ENCODE peak calls at places on chromosomes 2 and 18, in six cellular contexts. C, W, X, J, P and L are unnamed samples.

GRCh38 chr2:130755234-130756040 is at the start of gene AMER3:
- DNase-seq in C (no peak), W (no peak), X (no peak), J (no peak), P (no peak), L (no peak)

GRCh38 chr2:11830708-11831301 is 84.4 kb downstream of the LPIN1 start:
- DNase-seq in X (no peak), C (no peak), P (no peak), J (no peak), W (no peak), L (no peak)

GRCh38 chr18:55076643-55077218 is 117.5 kb upstream of the CCDC68 start:
- DNase-seq in X (no peak), C (no peak), W (no peak), P (no peak), J (no peak), L (no peak)

GRCh38 chr2:74593826-74594467 is 39.4 kb downstream of the DOK1 start:
- DNase-seq in P (no peak), W (no peak), X (no peak), C (no peak), J (no peak), L (no peak)

GRCh38 chr2:218400167-218400929 is 680 bp downstream of the CTDSP1 start:
- DNase-seq in X (peak), P (peak), C (peak), J (no peak), W (no peak), L (no peak)

GRCh38 chr2:112916625-112917024 is 5.7 kb downstream of the IL37 start:
- DNase-seq in P (no peak), C (no peak), X (no peak), J (no peak), W (no peak), L (no peak)

GRCh38 chr2:203122317-203122998 is 107.8 kb downstream of the NBEAL1 start:
- DNase-seq in W (no peak), J (no peak), C (no peak), X (no peak), P (no peak), L (no peak)

GRCh38 chr18:64219511-64219910 is 70.6 kb upstream of the LINC00305 start:
- DNase-seq in W (no peak), P (no peak), X (no peak), J (no peak), C (no peak), L (no peak)

GRCh38 chr2:64354857-64355680 is 98.9 kb upstream of the LGALSL start:
- DNase-seq in J (no peak), W (peak), P (no peak), X (no peak), C (no peak), L (peak)

GRCh38 chr2:26555246-26556133 is 77.6 kb upstream of the OTOF start:
- DNase-seq in X (no peak), P (peak), C (peak), W (no peak), J (no peak), L (no peak)

GRCh38 chr2:102114851-102115497 is 27.6 kb upstream of the IL1R1 start:
- DNase-seq in X (no peak), J (no peak), P (no peak), W (peak), C (no peak), L (no peak)

GRCh38 chr2:225471039-225471438 is 71.5 kb downstream of the NYAP2 start:
- DNase-seq in W (no peak), J (no peak), C (no peak), P (no peak), X (no peak), L (no peak)

GRCh38 chr18:13641551-13642439 is 84.6 kb downstream of the FAM210A start:
- DNase-seq in X (peak), C (no peak), J (no peak), P (no peak), W (no peak), L (no peak)

GRCh38 chr2:108128226-108128786 is 111.5 kb upstream of the SULT1C3 start:
- DNase-seq in P (no peak), C (no peak), J (no peak), X (no peak), W (no peak), L (no peak)

GRCh38 chr2:99810241-99810640 is 320.4 kb upstream of the REV1 start:
- DNase-seq in W (no peak), J (no peak), P (no peak), X (no peak), C (no peak), L (no peak)

GRCh38 chr2:198157314-198157713 is 352.9 kb downstream of the PLCL1 start:
- DNase-seq in W (no peak), P (no peak), C (no peak), J (no peak), X (no peak), L (no peak)

GRCh38 chr2:73092146-73092783 is 20.5 kb downstream of the RAB11FIP5 start:
- DNase-seq in X (no peak), P (no peak), W (no peak), C (no peak), J (no peak), L (no peak)

GRCh38 chr2:53227535-53227934 is 540.1 kb upstream of the CHAC2 start:
- DNase-seq in X (no peak), C (no peak), W (no peak), P (no peak), J (no peak), L (no peak)

GRCh38 chr2:10337449-10337848 is 34.7 kb downstream of the HPCAL1 start:
- DNase-seq in C (no peak), W (no peak), P (no peak), J (no peak), X (no peak), L (no peak)

GRCh38 chr2:138433995-138434991 is 67.3 kb upstream of the SPOPL start:
- DNase-seq in W (no peak), J (no peak), C (no peak), X (no peak), P (no peak), L (no peak)

GRCh38 chr18:10518595-10519273 is 7.1 kb upstream of the NAPG start:
- DNase-seq in J (no peak), P (peak), X (peak), W (no peak), C (peak), L (no peak)

GRCh38 chr2:118865106-118865505 is 17.7 kb upstream of the EN1 start:
- DNase-seq in W (no peak), J (peak), C (no peak), P (peak), X (peak), L (peak)

GRCh38 chr2:208584387-208584965 is 177.9 kb downstream of the PTH2R start:
- DNase-seq in W (no peak), J (no peak), P (no peak), X (no peak), C (no peak), L (no peak)

GRCh38 chr2:19038096-19039015 is 320.1 kb downstream of the OSR1 start:
- DNase-seq in P (no peak), C (no peak), J (peak), X (no peak), W (peak), L (no peak)

GRCh38 chr2:148877403-148877740 is 2.3 kb downstream of the KIF5C start:
- DNase-seq in P (no peak), X (no peak), C (no peak), J (no peak), W (no peak), L (no peak)

GRCh38 chr2:53302455-53302854 is 465.1 kb upstream of the CHAC2 start:
- DNase-seq in W (no peak), X (no peak), P (no peak), J (no peak), C (no peak), L (no peak)

GRCh38 chr2:239288237-239288636 is 112.6 kb downstream of the HDAC4 start:
- DNase-seq in C (no peak), J (no peak), X (no peak), W (no peak), P (no peak), L (no peak)

GRCh38 chr2:27281855-27282559 is at the start of gene TRIM54:
- DNase-seq in C (no peak), P (no peak), J (no peak), X (peak), W (no peak), L (no peak)

GRCh38 chr2:55957142-55957541 is 33.6 kb upstream of the EFEMP1 start:
- DNase-seq in W (no peak), J (no peak), X (no peak), C (no peak), P (no peak), L (no peak)

GRCh38 chr2:204110250-204111183 is 174.0 kb downstream of the ICOS start:
- DNase-seq in J (peak), W (no peak), C (no peak), X (no peak), P (no peak), L (peak)

GRCh38 chr18:36744261-36744876 is 84.4 kb downstream of the TPGS2 start:
- DNase-seq in X (no peak), J (no peak), W (no peak), P (no peak), C (no peak), L (peak)

GRCh38 chr2:231883468-231883881 is 42.7 kb downstream of the NPPC start:
- DNase-seq in W (no peak), X (no peak), P (no peak), J (peak), C (no peak), L (no peak)

GRCh38 chr18:80065705-80066104 is 31.5 kb downstream of the RBFA start:
- DNase-seq in J (no peak), C (no peak), X (no peak), W (no peak), P (no peak), L (no peak)

GRCh38 chr2:181778621-181779195 is 98.4 kb upstream of the NEUROD1 start:
- DNase-seq in C (no peak), J (no peak), X (no peak), W (no peak), P (no peak), L (no peak)

GRCh38 chr2:9310390-9310789 is 103.8 kb downstream of the ASAP2 start:
- DNase-seq in J (peak), W (peak), X (peak), C (peak), P (no peak), L (peak)

GRCh38 chr2:68359889-68360288 is 5.2 kb upstream of the PLEK start:
- DNase-seq in P (no peak), W (no peak), C (no peak), X (no peak), J (no peak), L (no peak)
- TF ChIP-seq CTCF in P (no peak), W (peak), C (no peak), X (no peak), J (peak), L (peak)

DNA sequence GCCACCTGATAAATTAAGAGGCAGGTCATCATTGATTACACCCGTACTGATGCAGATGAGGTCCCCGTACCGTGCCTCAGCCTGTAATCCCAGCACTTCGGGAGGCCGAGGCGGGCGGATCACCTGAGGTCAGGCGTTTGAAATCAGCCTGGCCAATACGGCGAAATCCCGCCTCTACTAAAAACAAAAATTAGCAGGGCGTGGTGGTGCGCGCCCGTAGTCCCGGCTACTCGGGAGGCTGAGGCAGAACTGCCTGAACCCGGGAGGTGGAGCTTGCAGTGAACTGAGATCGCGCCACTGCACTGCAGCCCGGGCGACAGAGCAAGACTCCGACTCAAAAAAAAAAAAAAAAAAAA is 683 bp upstream of the ENOSF1 start:
- DNase-seq in P (no peak), C (no peak), J (no peak), X (no peak), W (no peak), L (no peak)
- H3K4me3 ChIP-seq in P (peak), C (peak), J (peak), X (peak), W (peak), L (no peak)

GRCh38 chr2:186254759-186255158 is 231.3 kb upstream of the ZC3H15 start:
- DNase-seq in X (no peak), W (no peak), J (no peak), P (no peak), C (no peak), L (no peak)

GRCh38 chr2:186255823-186256222 is 230.2 kb upstream of the ZC3H15 start:
- DNase-seq in C (no peak), J (no peak), P (no peak), W (no peak), X (no peak), L (no peak)

DNA sequence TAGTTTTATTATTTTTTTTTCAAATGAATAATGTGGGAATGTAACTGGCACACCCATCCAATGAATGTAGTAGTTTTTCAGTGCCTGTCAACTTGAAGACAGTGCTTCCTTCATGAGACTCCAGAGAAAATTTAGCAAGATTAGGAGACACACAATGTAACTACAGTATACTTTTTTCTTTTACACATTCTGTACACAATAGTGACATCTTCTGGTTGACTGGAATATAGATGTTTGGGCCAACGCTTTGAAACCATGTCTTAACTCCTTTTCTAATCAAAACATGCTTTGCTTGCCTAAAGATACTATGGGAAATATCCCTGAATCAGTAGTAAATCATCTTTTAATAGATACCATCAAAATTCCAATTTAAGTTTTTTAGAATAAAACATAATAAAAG is 229.5 kb upstream of the ZC3H15 start:
- DNase-seq in J (peak), P (no peak), W (peak), C (no peak), X (no peak), L (peak)
- TF ChIP-seq CTCF in J (peak), P (peak), W (peak), C (peak), X (peak), L (peak)

GRCh38 chr2:238107525-238108422 is 7.6 kb downstream of the ESPNL start:
- DNase-seq in P (peak), W (no peak), J (no peak), X (no peak), C (peak), L (no peak)
- H3K4me3 ChIP-seq in P (no peak), W (no peak), J (no peak), X (no peak), C (no peak), L (no peak)

DNA sequence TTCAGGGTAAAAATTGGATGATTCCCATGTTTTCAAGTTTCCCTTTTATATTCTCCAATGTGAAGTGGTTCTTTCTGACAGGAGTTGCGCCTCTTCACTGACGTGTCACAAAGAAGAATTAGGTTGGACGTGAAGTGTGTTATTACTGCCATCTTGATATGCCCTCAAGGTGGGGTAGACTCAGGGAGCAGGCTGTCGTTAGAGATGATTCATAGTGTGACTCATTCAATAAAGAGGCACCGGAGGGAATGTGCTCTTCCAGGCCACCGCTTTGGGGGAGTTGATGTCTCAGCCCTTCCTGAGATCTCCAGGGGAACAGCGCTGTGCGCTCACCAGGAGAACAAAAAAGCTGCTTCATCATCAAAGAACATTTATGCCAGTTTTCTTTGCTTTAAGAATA is 3.6 kb upstream of the DGKD start:
- DNase-seq in P (peak), C (peak), W (peak), X (no peak), J (peak), L (peak)
- TF ChIP-seq CTCF in P (no peak), C (no peak), W (no peak), X (no peak), J (no peak), L (peak)

DNA sequence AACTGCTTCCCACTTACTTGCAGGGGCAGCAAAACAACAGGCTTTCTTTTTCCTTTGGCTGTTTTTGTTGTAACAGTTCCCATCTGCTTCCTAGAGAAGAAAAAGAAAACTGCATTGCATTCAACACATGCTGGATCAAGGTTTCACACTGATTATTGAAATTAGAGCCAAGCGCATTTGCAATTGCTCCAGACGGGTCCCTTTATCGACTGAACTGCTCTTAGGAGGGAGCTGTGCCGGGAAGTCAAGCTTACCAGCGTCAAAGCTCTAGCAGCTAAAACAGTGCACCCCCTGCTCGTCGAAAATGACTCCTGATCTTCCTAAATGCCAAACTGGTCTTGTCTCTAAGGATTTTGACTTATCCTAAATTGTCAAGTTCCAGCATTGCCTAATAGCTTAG is 164.0 kb upstream of the SESTD1 start:
- DNase-seq in W (no peak), J (no peak), C (no peak), X (no peak), P (no peak), L (no peak)
- H3K4me3 ChIP-seq in W (no peak), J (no peak), C (no peak), X (no peak), P (no peak), L (no peak)